ENCODE peak calls at places on chromosomes 7 and 10, in five cellular contexts. P is NCI-H1436, A is uterus, G is substantia nigra, J is smooth muscle cell of the brain vasculature. H is an unnamed sample.

GRCh38 chr7:101537205-101537604 is 91.9 kb downstream of the MYL10 start:
- DNase-seq in P (no peak), A (no peak), G (no peak), J (no peak), H (no peak)

GRCh38 chr10:71863203-71863602 is 12.2 kb upstream of the PSAP start:
- DNase-seq in P (no peak), A (no peak), G (no peak), J (no peak), H (no peak)

GRCh38 chr10:31739759-31740158 is 188.9 kb downstream of the ARHGAP12 start:
- DNase-seq in P (no peak), A (no peak), G (no peak), J (no peak), H (no peak)

GRCh38 chr10:59885430-59886134 is 20.8 kb downstream of the CCDC6 start:
- DNase-seq in P (no peak), A (no peak), G (no peak), J (no peak), H (no peak)

GRCh38 chr7:23276947-23277346 is 22.2 kb upstream of the MALSU1 start:
- DNase-seq in P (no peak), A (no peak), G (no peak), J (no peak), H (no peak)

GRCh38 chr10:72319416-72320254 is 35.1 kb downstream of the DNAJB12 start:
- DNase-seq in P (peak), A (peak), G (peak), J (no peak), H (peak)

GRCh38 chr7:69739906-69740545 is 141.8 kb downstream of the AUTS2 start:
- DNase-seq in P (no peak), A (no peak), G (peak), J (no peak), H (no peak)

GRCh38 chr10:110042181-110042580 is 34.4 kb downstream of the ADD3 start:
- DNase-seq in P (no peak), A (no peak), G (no peak), J (no peak), H (peak)

GRCh38 chr10:91409069-91409868 is 875 bp upstream of the HECTD2 start:
- DNase-seq in P (peak), A (peak), G (peak), J (peak), H (peak)

GRCh38 chr10:88270871-88271713 is 312.0 kb downstream of the RNLS start:
- DNase-seq in P (no peak), A (no peak), G (no peak), J (peak), H (no peak)

GRCh38 chr7:155764432-155764798 is 47.8 kb downstream of the SHH start:
- DNase-seq in P (peak), A (no peak), G (no peak), J (no peak), H (no peak)

GRCh38 chr7:7761974-7762769 is 43.8 kb upstream of the RPA3 start:
- DNase-seq in P (no peak), A (no peak), G (no peak), J (no peak), H (peak)

GRCh38 chr10:94677691-94678090 is 5.8 kb upstream of the CYP2C18 start:
- DNase-seq in P (no peak), A (no peak), G (no peak), J (no peak), H (no peak)

GRCh38 chr10:124678566-124679240 is 65.5 kb downstream of the FAM53B start:
- DNase-seq in P (no peak), A (no peak), G (no peak), J (no peak), H (no peak)

GRCh38 chr7:17944720-17945119 is 4.4 kb upstream of the SNX13 start:
- DNase-seq in P (no peak), A (no peak), G (no peak), J (no peak), H (no peak)

GRCh38 chr10:111221682-111222470 is 145.0 kb downstream of the ADRA2A start:
- DNase-seq in P (no peak), A (peak), G (no peak), J (no peak), H (no peak)

GRCh38 chr10:101214446-101215396 is 14.5 kb downstream of the LBX1 start:
- DNase-seq in P (peak), A (peak), G (peak), J (no peak), H (peak)

GRCh38 chr10:30170814-30171213 is 111.4 kb upstream of the JCAD start:
- DNase-seq in P (no peak), A (no peak), G (no peak), J (no peak), H (no peak)

GRCh38 chr7:23106801-23107713 is 1.5 kb downstream of the KLHL7 start:
- DNase-seq in P (no peak), A (no peak), G (no peak), J (no peak), H (peak)

GRCh38 chr10:128031216-128031615 is 95.0 kb downstream of the MKI67 start:
- DNase-seq in P (no peak), A (no peak), G (no peak), J (no peak), H (no peak)

GRCh38 chr7:22730921-22731654 is 4.1 kb downstream of the IL6 start:
- DNase-seq in P (no peak), A (no peak), G (no peak), J (no peak), H (no peak)